ENCODE peak calls at places on chromosomes 12 and 14, in eight cellular contexts. G is aorta, A is cardiac fibroblast, O is left ventricle myocardium inferior, Z is MM.1S, V is heart left ventricle, W is WERI-Rb-1, P is Caco-2. R is an unnamed sample.
A peak's percentile ranks its signal among the peaks of the same experiment; 100 is the strongest.

GRCh38 chr12:68871899-68872298 is 61.1 kb downstream of the CPM start:
- DNase-seq in O (no peak), Z (no peak), G (no peak), A (peak; percentile 41), V (no peak), P (no peak), W (peak; percentile 17), R (no peak)

GRCh38 chr14:32366995-32367394 is 37.9 kb downstream of the AKAP6 start:
- DNase-seq in A (peak; percentile 60), W (no peak), O (no peak), P (no peak), V (no peak), G (no peak), Z (no peak), R (no peak)

GRCh38 chr14:64680013-64680674 is 24.1 kb upstream of the PLEKHG3 start:
- DNase-seq in A (no peak), O (no peak), P (peak; percentile 84), V (no peak), Z (no peak), W (no peak), G (peak; percentile 80), R (no peak)

GRCh38 chr12:103768467-103769123 is 72.4 kb downstream of the NT5DC3 start:
- DNase-seq in V (no peak), P (no peak), Z (no peak), O (no peak), A (no peak), G (no peak), W (peak; percentile 33), R (no peak)

GRCh38 chr12:62263956-62264355 is 3.8 kb downstream of the USP15 start:
- DNase-seq in G (no peak), O (no peak), V (no peak), W (no peak), P (no peak), A (no peak), Z (no peak), R (no peak)

GRCh38 chr12:52975820-52976573 is 27.1 kb downstream of the KRT18 start:
- DNase-seq in O (no peak), P (peak; percentile 92), G (no peak), Z (no peak), V (peak; percentile 31), W (peak; percentile 18), A (peak; percentile 36), R (peak; percentile 60)

GRCh38 chr12:80761818-80762217 is 45.1 kb downstream of the MYF5 start:
- DNase-seq in O (no peak), W (no peak), Z (no peak), A (no peak), P (no peak), V (no peak), G (no peak), R (no peak)

GRCh38 chr12:12630850-12631249 is 19.2 kb downstream of the CREBL2 start:
- DNase-seq in W (no peak), V (no peak), G (no peak), A (no peak), Z (no peak), O (no peak), P (no peak), R (no peak)

GRCh38 chr12:57012600-57013465 is 3.5 kb downstream of the TAC3 start:
- DNase-seq in V (no peak), G (no peak), O (no peak), P (no peak), W (no peak), Z (no peak), A (no peak), R (no peak)
- H3K4me3 ChIP-seq in V (no peak overlapping the region), G (no peak overlapping the region), O (no peak overlapping the region), P (no peak overlapping the region), W (no peak overlapping the region), Z (no peak overlapping the region), A (no peak overlapping the region), R (no peak overlapping the region)

GRCh38 chr12:123237646-123238329 is 4.6 kb downstream of the MTRFR start:
- DNase-seq in W (peak; percentile 50), A (peak; percentile 78), Z (peak; percentile 45), G (peak; percentile 92), O (peak; percentile 64), V (peak; percentile 67), P (no peak), R (no peak)

GRCh38 chr12:123232472-123232806 is 502 bp downstream of the MPHOSPH9 start:
- DNase-seq in O (no peak), Z (no peak), V (no peak), P (no peak), A (no peak), W (no peak), G (peak; percentile 76), R (no peak)

GRCh38 chr12:123232807-123233504 is at the start of the genes MPHOSPH9 and MTRFR:
- DNase-seq in W (peak; percentile 99), Z (peak; percentile 96), V (peak; percentile 99), P (peak; percentile 99), O (peak; percentile 99), A (peak; percentile 100), G (peak; percentile 99), R (peak; percentile 99)

GRCh38 chr12:123231931-123232330 is 1.0 kb downstream of the MPHOSPH9 start:
- DNase-seq in G (no peak), P (no peak), Z (no peak), W (no peak), A (no peak), V (no peak), O (no peak), R (peak; percentile 81)

GRCh38 chr12:123233505-123234299 is 466 bp downstream of the MTRFR start:
- DNase-seq in V (no peak), O (no peak), A (peak; percentile 16), W (no peak), G (no peak), Z (no peak), P (no peak), R (no peak)
- H3K4me3 ChIP-seq in V (peak overlapping the region; percentile 92), O (peak overlapping the region; percentile 82), A (peak overlapping the region; percentile 99), W (peak overlapping the region; percentile 77), G (peak overlapping the region; percentile 68), Z (peak overlapping the region; percentile 83), P (peak overlapping the region; percentile 68), R (peak overlapping the region; percentile 92)

GRCh38 chr14:106737025-106737424 is 1210.6 kb downstream of the TMEM121 start:
- DNase-seq in A (no peak), G (no peak), Z (no peak), P (no peak), O (no peak), W (no peak), V (no peak), R (no peak)
- H3K4me3 ChIP-seq in A (no peak overlapping the region), G (no peak overlapping the region), Z (no peak overlapping the region), P (no peak overlapping the region), O (no peak overlapping the region), W (no peak overlapping the region), V (no peak overlapping the region), R (no peak overlapping the region)

DNA sequence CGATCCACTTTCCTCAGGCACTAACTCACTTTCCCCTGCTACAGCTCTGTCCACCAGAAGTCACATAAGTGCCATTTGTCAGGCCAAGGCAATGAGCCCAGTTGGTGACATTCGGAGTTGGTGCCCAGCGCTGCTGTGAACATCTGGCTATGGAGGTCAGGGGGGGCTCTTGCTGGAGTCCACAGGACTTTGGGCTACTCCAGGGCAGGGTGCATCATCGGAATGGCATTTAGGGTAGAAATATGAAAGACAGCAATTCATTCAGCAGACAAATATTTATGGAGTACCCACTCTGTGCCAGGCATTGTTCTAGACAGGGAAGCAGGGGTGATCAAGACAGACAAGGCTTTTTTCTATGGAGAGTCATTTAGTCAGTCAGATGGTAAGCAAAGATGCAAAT is 1.5 kb upstream of the PPP1CC start:
- DNase-seq in O (no peak), G (peak; percentile 73), V (peak; percentile 36), Z (no peak), A (peak; percentile 58), W (no peak), P (no peak), R (no peak)
- H3K4me3 ChIP-seq in O (no peak overlapping the region), G (no peak overlapping the region), V (no peak overlapping the region), Z (no peak overlapping the region), A (no peak overlapping the region), W (no peak overlapping the region), P (no peak overlapping the region), R (no peak overlapping the region)

DNA sequence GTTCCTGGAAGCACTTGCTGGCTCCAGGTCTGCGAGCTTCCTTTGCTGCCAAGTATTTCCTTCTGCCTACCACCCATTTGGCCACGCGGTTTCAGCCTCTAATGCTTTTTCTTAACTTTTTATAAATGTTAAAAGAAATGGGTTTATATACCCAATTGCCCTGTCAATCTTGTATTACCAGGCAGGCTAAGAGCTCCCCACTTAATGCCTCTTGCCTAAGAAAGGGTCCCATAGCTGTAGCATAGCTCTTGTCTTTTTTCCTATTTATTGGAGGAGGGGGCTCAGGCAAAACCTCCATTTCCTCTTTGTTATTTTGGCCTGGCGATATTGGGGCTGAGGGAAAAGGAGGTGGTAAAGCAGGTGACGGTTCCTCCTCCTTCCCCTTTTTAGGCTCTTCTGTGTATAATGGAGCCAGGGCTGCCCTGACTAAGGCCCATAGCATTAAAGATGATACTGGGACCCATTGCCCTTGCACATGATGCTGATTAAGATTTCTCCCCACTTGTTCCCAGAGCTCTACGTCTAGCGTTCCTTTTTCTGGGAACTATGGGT is 21.6 kb upstream of the BLTP3B start:
- DNase-seq in O (no peak), W (no peak), V (no peak), P (no peak), G (no peak), A (no peak), Z (no peak), R (peak; percentile 14)
- H3K4me3 ChIP-seq in O (peak overlapping the region; percentile 50), W (no peak overlapping the region), V (peak overlapping the region; percentile 33), P (no peak overlapping the region), G (no peak overlapping the region), A (peak overlapping the region; percentile 21), Z (no peak overlapping the region), R (no peak overlapping the region)

GRCh38 chr12:10031771-10032175 is 1.3 kb downstream of the CLEC9A start:
- DNase-seq in W (no peak), G (no peak), Z (no peak), O (no peak), A (peak; percentile 64), V (no peak), P (no peak), R (no peak)
- H3K4me3 ChIP-seq in W (no peak overlapping the region), G (no peak overlapping the region), Z (no peak overlapping the region), O (no peak overlapping the region), A (no peak overlapping the region), V (no peak overlapping the region), P (no peak overlapping the region), R (no peak overlapping the region)

GRCh38 chr14:50649691-50650090 is 18.4 kb downstream of the SAV1 start:
- DNase-seq in V (no peak), A (no peak), G (no peak), Z (no peak), W (no peak), P (no peak), O (no peak), R (no peak)
- H3K4me3 ChIP-seq in V (no peak overlapping the region), A (no peak overlapping the region), G (no peak overlapping the region), Z (no peak overlapping the region), W (no peak overlapping the region), P (no peak overlapping the region), O (no peak overlapping the region), R (no peak overlapping the region)

GRCh38 chr12:87685696-87686095 is 343.5 kb downstream of the C12orf50 start:
- DNase-seq in G (no peak), O (no peak), W (no peak), P (no peak), Z (no peak), V (no peak), A (no peak), R (no peak)
- H3K4me3 ChIP-seq in G (no peak overlapping the region), O (no peak overlapping the region), W (no peak overlapping the region), P (no peak overlapping the region), Z (no peak overlapping the region), V (no peak overlapping the region), A (no peak overlapping the region), R (no peak overlapping the region)

R was measured in right lobe of liver.